ENCODE peak calls at places on chromosome 19, in ten cellular contexts. F is left cardiac atrium; Q is GM12864; A is kidney glomerular epithelial cell; V is mucosa of gallbladder; X is stimulated activated CD4-positive, alpha-beta T cell treated with anti-CD3 and anti-CD28 coated beads, Interleukin-2, amount 100 ng/mL, for 48 hours; Y is left colon; I is iris pigment epithelial cell; J is EL; R is stimulated activated CD8-positive, alpha-beta memory T cell treated with anti-CD3 and anti-CD28 coated beads, Interleukin-7, amount 100 ng/mL, for 4 hours. E is an unnamed sample.

GRCh38 chr19:39449116-39449797 is 3.9 kb downstream of the SUPT5H start:
- DNase-seq in F (no peak), Q (no peak), A (no peak), V (no peak), X (no peak), Y (no peak), I (no peak), J (no peak), R (no peak), E (no peak)

GRCh38 chr19:16684216-16684615 is 23.3 kb downstream of the TMEM38A start:
- DNase-seq in F (no peak), Q (no peak), A (no peak), V (no peak), X (no peak), Y (no peak), I (no peak), J (no peak), R (no peak), E (no peak)

GRCh38 chr19:46610413-46610775 is 9.3 kb downstream of the CALM3 start:
- DNase-seq in F (no peak), Q (no peak), A (no peak), V (no peak), X (no peak), Y (no peak), I (no peak), J (no peak), R (no peak), E (no peak)

GRCh38 chr19:17011485-17011884 is 15.1 kb downstream of the CPAMD8 start:
- DNase-seq in F (no peak), Q (no peak), A (no peak), V (no peak), X (no peak), Y (no peak), I (no peak), J (no peak), R (no peak), E (no peak)

GRCh38 chr19:17035842-17036424 is 9.3 kb upstream of the CPAMD8 start:
- DNase-seq in F (peak), Q (peak), A (no peak), V (peak), X (no peak), Y (peak), I (no peak), J (peak), R (no peak), E (peak)

GRCh38 chr19:4550479-4551050 is 8.9 kb downstream of the SEMA6B start:
- DNase-seq in F (no peak), Q (no peak), A (no peak), V (no peak), X (no peak), Y (no peak), I (no peak), J (no peak), R (no peak), E (no peak)

GRCh38 chr19:46624958-46625661 is at the start of gene PTGIR:
- DNase-seq in F (peak), Q (no peak), A (no peak), V (peak), X (no peak), Y (peak), I (peak), J (peak), R (no peak), E (peak)

GRCh38 chr19:7386308-7386707 is 37.6 kb downstream of the ARHGEF18 start:
- DNase-seq in F (no peak), Q (no peak), A (no peak), V (no peak), X (no peak), Y (no peak), I (no peak), J (no peak), R (no peak), E (no peak)

GRCh38 chr19:50921391-50922315 is 10.5 kb upstream of the KLK4 start:
- DNase-seq in F (no peak), Q (no peak), A (no peak), V (no peak), X (no peak), Y (no peak), I (no peak), J (peak), R (no peak), E (no peak)

GRCh38 chr19:1216756-1217155 is 11.2 kb downstream of the STK11 start:
- DNase-seq in F (no peak), Q (no peak), A (no peak), V (no peak), X (no peak), Y (no peak), I (no peak), J (no peak), R (no peak), E (no peak)

GRCh38 chr19:35860818-35861639 is 4.3 kb downstream of the KIRREL2 start:
- DNase-seq in F (no peak), Q (no peak), A (no peak), V (no peak), X (no peak), Y (peak), I (no peak), J (no peak), R (no peak), E (no peak)

GRCh38 chr19:6752257-6753177 is 13.0 kb downstream of the TRIP10 start:
- DNase-seq in F (no peak), Q (no peak), A (no peak), V (peak), X (no peak), Y (peak), I (no peak), J (no peak), R (no peak), E (no peak)

GRCh38 chr19:47168065-47168464 is 37.4 kb downstream of the SAE1 start:
- DNase-seq in F (no peak), Q (no peak), A (no peak), V (no peak), X (no peak), Y (no peak), I (no peak), J (no peak), R (no peak), E (no peak)

GRCh38 chr19:4831351-4832340 is at the start of gene TICAM1:
- DNase-seq in F (peak), Q (no peak), A (peak), V (peak), X (peak), Y (peak), I (peak), J (peak), R (peak), E (peak)

GRCh38 chr19:12670159-12670928 is 3.7 kb downstream of the WDR83 start:
- DNase-seq in F (no peak), Q (no peak), A (no peak), V (no peak), X (no peak), Y (no peak), I (no peak), J (no peak), R (no peak), E (no peak)

GRCh38 chr19:4067396-4068057 is 828 bp upstream of the ZBTB7A start:
- DNase-seq in F (no peak), Q (no peak), A (no peak), V (no peak), X (no peak), Y (peak), I (no peak), J (no peak), R (no peak), E (peak)

GRCh38 chr19:964761-965694 is 19.1 kb upstream of the WDR18 start:
- DNase-seq in F (no peak), Q (no peak), A (no peak), V (no peak), X (no peak), Y (no peak), I (peak), J (no peak), R (no peak), E (peak)

GRCh38 chr19:1671716-1672037 is 19.3 kb upstream of the TCF3 start:
- DNase-seq in F (no peak), Q (no peak), A (no peak), V (no peak), X (no peak), Y (no peak), I (no peak), J (no peak), R (no peak), E (no peak)

GRCh38 chr19:7450243-7451223 is 38.3 kb downstream of the PEX11G start:
- DNase-seq in F (no peak), Q (peak), A (no peak), V (no peak), X (no peak), Y (no peak), I (peak), J (peak), R (no peak), E (peak)

GRCh38 chr19:10271543-10272086 is 695 bp downstream of the ICAM1 start:
- DNase-seq in F (no peak), Q (peak), A (peak), V (no peak), X (no peak), Y (peak), I (peak), J (peak), R (peak), E (peak)

GRCh38 chr19:40663712-40664692 is 26.4 kb downstream of the NUMBL start:
- DNase-seq in F (no peak), Q (no peak), A (peak), V (no peak), X (peak), Y (no peak), I (peak), J (peak), R (no peak), E (peak)

GRCh38 chr19:58380037-58380735 is 644 bp downstream of the ZNF837 start:
- DNase-seq in F (no peak), Q (no peak), A (no peak), V (no peak), X (no peak), Y (no peak), I (no peak), J (no peak), R (no peak), E (peak)

GRCh38 chr19:5718579-5719273 is 1.2 kb downstream of the LONP1 start:
- DNase-seq in F (no peak), Q (peak), A (peak), V (no peak), X (peak), Y (no peak), I (peak), J (peak), R (peak), E (peak)

GRCh38 chr19:3458595-3459284 is 21.6 kb downstream of the SMIM24 start:
- DNase-seq in F (peak), Q (no peak), A (no peak), V (no peak), X (no peak), Y (no peak), I (peak), J (no peak), R (no peak), E (peak)

GRCh38 chr19:1668339-1669123 is 16.1 kb upstream of the TCF3 start:
- DNase-seq in F (no peak), Q (no peak), A (no peak), V (no peak), X (no peak), Y (no peak), I (no peak), J (peak), R (no peak), E (no peak)

E was measured in GM23248.